ENCODE peak calls at places on chromosome 14, in four cellular contexts. D is T-helper 2 cell; U is BJ; W is activated CD4-positive, alpha-beta T cell treated with anti-CD3 and anti-CD28 coated beads, Interleukin-2, amount 10 ng/mL, durations not matched to agents 7 days and 5 days. M is an unnamed sample.

GRCh38 chr14:66624319-66624937 is 116.5 kb downstream of the GPHN start:
- DNase-seq in W (peak), U (no peak), D (no peak), M (peak)

GRCh38 chr14:104513641-104514046 is 65.9 kb upstream of the C14orf180 start:
- DNase-seq in W (no peak), D (no peak), U (no peak), M (no peak)

GRCh38 chr14:24411468-24412454 is 13.0 kb downstream of the NYNRIN start:
- DNase-seq in W (peak), U (no peak), D (no peak), M (peak)

GRCh38 chr14:49679271-49679670 is 8.7 kb downstream of the POLE2 start:
- DNase-seq in W (no peak), D (no peak), U (no peak), M (no peak)

GRCh38 chr14:21184252-21184651 is 28.4 kb upstream of the OR5AU1 start:
- DNase-seq in U (no peak), D (no peak), W (no peak), M (no peak)

GRCh38 chr14:91078095-91078737 is 17.8 kb upstream of the RPS6KA5 start:
- DNase-seq in D (peak), U (no peak), W (peak), M (no peak)

GRCh38 chr14:77067632-77068514 is 30.2 kb upstream of the CIPC start:
- DNase-seq in D (peak), W (peak), U (no peak), M (peak)

GRCh38 chr14:94897092-94897491 is 127.2 kb upstream of the GSC start:
- DNase-seq in U (no peak), W (no peak), D (no peak), M (no peak)

GRCh38 chr14:54108481-54109471 is 152.2 kb upstream of the BMP4 start:
- DNase-seq in U (no peak), D (no peak), W (no peak), M (no peak)

GRCh38 chr14:38578278-38578681 is 322.4 kb upstream of the CLEC14A start:
- DNase-seq in U (no peak), D (no peak), W (no peak), M (no peak)

GRCh38 chr14:103057372-103058208 is at the start of gene CDC42BPB:
- DNase-seq in W (peak), D (peak), U (peak), M (peak)

GRCh38 chr14:50403433-50403832 is 6.8 kb upstream of the CDKL1 start:
- DNase-seq in U (no peak), W (no peak), D (no peak), M (no peak)

GRCh38 chr14:29028973-29029582 is 262.5 kb downstream of the FOXG1 start:
- DNase-seq in U (no peak), W (no peak), D (no peak), M (no peak)

GRCh38 chr14:61174395-61175386 is 106.4 kb downstream of the TMEM30B start:
- DNase-seq in U (no peak), W (no peak), D (no peak), M (no peak)

GRCh38 chr14:50666772-50667490 is 1.2 kb downstream of the SAV1 start:
- DNase-seq in D (peak), U (no peak), W (peak), M (peak)

GRCh38 chr14:85711620-85712019 is 181.7 kb downstream of the FLRT2 start:
- DNase-seq in D (no peak), U (no peak), W (no peak), M (no peak)

GRCh38 chr14:61661471-61661988 is 33.8 kb upstream of the HIF1A start:
- DNase-seq in W (no peak), U (no peak), D (no peak), M (no peak)

GRCh38 chr14:99552572-99553216 is 51.3 kb downstream of the CCDC85C start:
- DNase-seq in W (no peak), D (no peak), U (no peak), M (no peak)

GRCh38 chr14:26128931-26129674 is 468.7 kb downstream of the NOVA1 start:
- DNase-seq in D (no peak), U (no peak), W (no peak), M (no peak)

GRCh38 chr14:92540472-92541048 is 27.0 kb downstream of the RIN3 start:
- DNase-seq in D (no peak), W (no peak), U (peak), M (no peak)

GRCh38 chr14:70665448-70666363 is 24.0 kb downstream of the TTC9 start:
- DNase-seq in U (no peak), D (no peak), W (no peak), M (no peak)

GRCh38 chr14:48253020-48253419 is 577.6 kb upstream of the MDGA2 start:
- DNase-seq in D (no peak), U (no peak), W (no peak), M (no peak)

GRCh38 chr14:79411403-79412174 is 799.7 kb downstream of the DIO2 start:
- DNase-seq in D (no peak), U (no peak), W (no peak), M (no peak)

GRCh38 chr14:71361335-71361734 is 454.1 kb downstream of the PCNX1 start:
- DNase-seq in U (no peak), W (no peak), D (no peak), M (no peak)

GRCh38 chr14:54106802-54107377 is 150.3 kb upstream of the BMP4 start:
- DNase-seq in W (no peak), U (no peak), D (no peak), M (no peak)

M was measured in WERI-Rb-1.